ENCODE peak calls at places on chromosomes 13 and 19, in seven cellular contexts. I is non-pigmented ciliary epithelial cell; J is cardiac fibroblast; V is T-helper 2 cell; W is activated T-cell treated with anti-CD3 and anti-CD28 coated beads, Interleukin-2, amount 50 U/mL, for 72 hours; F is endothelial cell of umbilical vein; L is MV-4-11. C is an unnamed sample.

GRCh38 chr19:681029-681626 is 4.9 kb downstream of the FSTL3 start:
- DNase-seq in V (peak), W (peak), J (no peak), I (no peak), F (no peak), L (no peak), C (peak)

GRCh38 chr19:13487985-13488384 is 18.3 kb downstream of the CACNA1A start:
- DNase-seq in W (no peak), I (no peak), V (no peak), J (no peak), F (no peak), L (no peak), C (no peak)

GRCh38 chr13:21734961-21735360 is 64.1 kb downstream of the FGF9 start:
- DNase-seq in F (no peak), V (no peak), J (no peak), I (no peak), L (no peak), W (no peak), C (no peak)

GRCh38 chr13:73061478-73062275 is 2.9 kb downstream of the KLF5 start:
- DNase-seq in F (no peak), W (no peak), J (peak), V (no peak), I (no peak), L (no peak), C (no peak)

GRCh38 chr19:48480151-48480475 is 10.9 kb downstream of the CYTH2 start:
- DNase-seq in W (no peak), F (peak), I (no peak), L (peak), V (peak), J (no peak), C (no peak)

GRCh38 chr13:53001871-53002270 is 26.7 kb upstream of the OLFM4 start:
- DNase-seq in J (no peak), L (no peak), F (no peak), W (no peak), I (no peak), V (no peak), C (no peak)

GRCh38 chr13:49082653-49083536 is 107.2 kb downstream of the FNDC3A start:
- DNase-seq in F (no peak), J (peak), V (no peak), W (no peak), I (peak), L (no peak), C (no peak)

GRCh38 chr19:28705008-28705407 is 507.9 kb downstream of the UQCRFS1 start:
- DNase-seq in W (no peak), J (peak), I (peak), V (no peak), F (no peak), L (peak), C (no peak)

GRCh38 chr13:48797127-48797526 is 143.4 kb downstream of the CYSLTR2 start:
- DNase-seq in J (no peak), V (no peak), F (no peak), L (no peak), I (no peak), W (no peak), C (no peak)

GRCh38 chr13:31037351-31037750 is 104.9 kb downstream of the TEX26 start:
- DNase-seq in J (no peak), V (no peak), I (no peak), L (no peak), F (no peak), W (no peak), C (no peak)

GRCh38 chr13:106440846-106441245 is 94.6 kb downstream of the EFNB2 start:
- DNase-seq in I (no peak), F (peak), W (no peak), V (no peak), L (no peak), J (no peak), C (no peak)

GRCh38 chr13:50198508-50198907 is 183.3 kb downstream of the KCNRG start:
- DNase-seq in W (no peak), F (peak), I (no peak), J (peak), L (peak), V (no peak), C (no peak)

GRCh38 chr13:103250071-103250470 is 183.9 kb upstream of the SLC10A2 start:
- DNase-seq in W (no peak), L (no peak), F (no peak), V (no peak), J (no peak), I (no peak), C (no peak)

GRCh38 chr13:72295173-72295572 is 428.2 kb upstream of the DACH1 start:
- DNase-seq in F (peak), L (no peak), W (no peak), J (peak), V (no peak), I (no peak), C (no peak)

GRCh38 chr13:86051134-86052103 is 252.2 kb upstream of the SLITRK6 start:
- DNase-seq in F (no peak), J (no peak), L (no peak), W (no peak), V (no peak), I (peak), C (no peak)

GRCh38 chr19:41945135-41945766 is 13.9 kb downstream of the RABAC1 start:
- DNase-seq in F (no peak), J (no peak), W (peak), I (no peak), L (peak), V (peak), C (peak)

GRCh38 chr19:47518854-47519253 is 4.0 kb upstream of the NAPA start:
- DNase-seq in J (no peak), I (no peak), F (no peak), L (no peak), W (no peak), V (no peak), C (no peak)

GRCh38 chr13:24503376-24503690 is 9.2 kb downstream of the PARP4 start:
- DNase-seq in L (peak), I (no peak), V (no peak), W (no peak), F (no peak), J (no peak), C (no peak)

GRCh38 chr19:35546532-35546931 is 1.1 kb downstream of the TMEM147 start:
- DNase-seq in W (no peak), F (no peak), L (no peak), I (no peak), V (no peak), J (no peak), C (no peak)

C was measured in central memory CD4-positive, alpha-beta T cell.